ENCODE peak calls at places on chromosome 1, in eight cellular contexts. O is SK-N-SH, Y is PC-3, M is hepatocyte, P is OCI-LY7, Q is GM23338, U is HCT116, C is neural progenitor cell. R is an unnamed sample.

GRCh38 chr1:209659909-209660308 is 7.7 kb upstream of the LAMB3 start:
- DNase-seq in M (no peak), O (no peak), U (no peak), C (peak), Y (peak), P (no peak), Q (no peak), R (no peak)

GRCh38 chr1:160827418-160827817 is 31.4 kb downstream of the LY9 start:
- DNase-seq in M (no peak), C (no peak), P (no peak), U (no peak), Y (peak), O (no peak), Q (no peak), R (no peak)

GRCh38 chr1:41662061-41662655 is 177.7 kb upstream of the EDN2 start:
- DNase-seq in C (peak), M (peak), U (peak), O (peak), P (no peak), Y (peak), Q (peak), R (peak)

GRCh38 chr1:76690784-76691183 is 176.5 kb upstream of the ST6GALNAC5 start:
- DNase-seq in C (no peak), Q (no peak), U (peak), Y (no peak), O (no peak), P (no peak), M (peak), R (no peak)

GRCh38 chr1:58858344-58858673 is 74.5 kb upstream of the JUN start:
- DNase-seq in O (no peak), M (no peak), Y (peak), C (no peak), P (peak), U (no peak), Q (no peak), R (no peak)

GRCh38 chr1:168236836-168237611 is 11.2 kb downstream of the SFT2D2 start:
- DNase-seq in Q (no peak), Y (no peak), C (no peak), P (no peak), M (no peak), U (no peak), O (no peak), R (no peak)

GRCh38 chr1:94989398-94989797 is 62.5 kb upstream of the CNN3 start:
- DNase-seq in O (peak), U (no peak), Y (no peak), Q (no peak), M (no peak), C (no peak), P (no peak), R (no peak)

GRCh38 chr1:152049291-152050073 is 12.7 kb upstream of the S100A11 start:
- DNase-seq in U (no peak), C (no peak), M (no peak), Y (peak), Q (no peak), P (no peak), O (no peak), R (no peak)

GRCh38 chr1:13702425-13703127 is 2.6 kb downstream of the PRDM2 start:
- DNase-seq in U (no peak), O (no peak), C (no peak), M (no peak), Q (no peak), P (peak), Y (no peak), R (no peak)

GRCh38 chr1:32992489-32993214 is 28.0 kb upstream of the RNF19B start:
- DNase-seq in U (peak), P (peak), C (peak), Q (peak), Y (peak), O (no peak), M (peak), R (peak)

GRCh38 chr1:240004086-240004749 is 87.5 kb upstream of the FMN2 start:
- DNase-seq in P (peak), U (no peak), M (no peak), Y (peak), O (peak), Q (peak), C (peak), R (no peak)

GRCh38 chr1:54884135-54884586 is 2.8 kb downstream of the DHCR24 start:
- DNase-seq in U (no peak), P (no peak), O (no peak), C (no peak), Q (no peak), Y (no peak), M (no peak), R (no peak)

GRCh38 chr1:18176619-18177018 is 69.0 kb downstream of the IGSF21 start:
- DNase-seq in U (no peak), Q (no peak), M (no peak), P (no peak), C (peak), Y (no peak), O (no peak), R (no peak)

GRCh38 chr1:205374205-205375078 is 17.7 kb upstream of the KLHDC8A start:
- DNase-seq in O (no peak), M (peak), Y (peak), C (no peak), Q (no peak), U (peak), P (no peak), R (no peak)

GRCh38 chr1:62389531-62389930 is 47.3 kb upstream of the USP1 start:
- DNase-seq in P (no peak), U (no peak), M (no peak), Y (no peak), Q (no peak), O (no peak), C (no peak), R (no peak)

GRCh38 chr1:189269011-189269410 is 1208.7 kb downstream of the BRINP3 start:
- DNase-seq in C (peak), M (no peak), U (peak), P (peak), Y (no peak), Q (peak), O (no peak), R (no peak)

GRCh38 chr1:40861227-40862003 is 748 bp downstream of the CITED4 start:
- DNase-seq in P (no peak), Q (peak), O (peak), C (peak), Y (no peak), U (no peak), M (peak), R (no peak)

GRCh38 chr1:96487404-96487803 is 234.2 kb upstream of the PTBP2 start:
- DNase-seq in O (no peak), Q (no peak), Y (no peak), P (no peak), C (no peak), U (peak), M (no peak), R (no peak)

GRCh38 chr1:9127395-9128160 is 1.3 kb downstream of the GPR157 start:
- DNase-seq in O (no peak), P (no peak), M (no peak), Y (peak), C (peak), Q (no peak), U (no peak), R (no peak)

GRCh38 chr1:22207605-22208264 is 64.8 kb upstream of the WNT4 start:
- DNase-seq in M (no peak), O (peak), Y (no peak), P (no peak), U (no peak), Q (peak), C (peak), R (no peak)

GRCh38 chr1:114496091-114496490 is 14.9 kb downstream of the TRIM33 start:
- DNase-seq in C (no peak), U (no peak), M (no peak), Q (no peak), P (no peak), Y (no peak), O (no peak), R (no peak)

GRCh38 chr1:92470216-92470615 is 16.5 kb downstream of the GFI1 start:
- DNase-seq in M (no peak), P (no peak), O (no peak), Q (no peak), C (no peak), Y (no peak), U (no peak), R (no peak)

GRCh38 chr1:209871006-209871405 is 43.2 kb downstream of the UTP25 start:
- DNase-seq in C (peak), U (no peak), O (no peak), Y (no peak), M (no peak), P (no peak), Q (no peak), R (no peak)

GRCh38 chr1:34618381-34618780 is 136.5 kb upstream of the GJB5 start:
- DNase-seq in P (no peak), U (no peak), C (no peak), Y (no peak), Q (no peak), M (no peak), O (no peak), R (no peak)

GRCh38 chr1:168084396-168085231 is 52.1 kb downstream of the GPR161 start:
- DNase-seq in O (peak), Q (peak), M (peak), C (peak), Y (peak), U (peak), P (peak), R (peak)

GRCh38 chr1:37946703-37947360 is at the start of gene INPP5B:
- DNase-seq in M (peak), Q (peak), U (peak), Y (no peak), C (peak), O (peak), P (peak), R (peak)

GRCh38 chr1:37616330-37616729 is 18.4 kb downstream of the RSPO1 start:
- DNase-seq in U (no peak), C (no peak), Y (no peak), O (no peak), M (no peak), Q (no peak), P (no peak), R (no peak)

GRCh38 chr1:64476251-64476952 is 6.5 kb downstream of the CACHD1 start:
- DNase-seq in P (no peak), O (no peak), M (peak), Q (no peak), C (no peak), U (no peak), Y (peak), R (no peak)

GRCh38 chr1:203271962-203272632 is 33.2 kb upstream of the BTG2 start:
- DNase-seq in U (no peak), Q (no peak), Y (no peak), C (no peak), P (peak), O (no peak), M (peak), R (no peak)

DNA sequence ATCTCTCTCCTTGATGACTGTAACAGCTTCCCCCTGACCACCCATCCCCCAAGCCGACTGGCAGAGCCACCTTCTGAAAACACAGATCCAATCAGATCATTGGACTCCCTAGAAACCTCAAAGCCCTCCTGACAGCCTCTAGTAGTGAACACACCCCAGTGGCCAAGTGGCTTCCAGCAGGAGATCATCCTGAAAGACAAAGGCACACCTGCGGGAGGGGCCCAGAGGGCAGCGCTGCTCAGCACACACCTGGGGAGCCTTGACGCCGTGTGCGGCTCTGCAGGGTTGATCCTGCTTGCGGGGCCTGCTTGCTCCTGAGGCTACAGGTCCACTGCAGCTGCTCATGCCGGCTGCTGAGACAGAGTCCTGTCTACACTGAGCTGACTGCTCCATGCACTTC is 41.5 kb downstream of the SLC66A1 start:
- DNase-seq in P (no peak), C (peak), Q (peak), U (no peak), Y (no peak), O (no peak), M (no peak), R (no peak)
- TF ChIP-seq EZH2phosphoT487 in P (no peak), C (no peak), Q (no peak), U (no peak), Y (no peak), O (no peak), M (no peak), R (no peak)

GRCh38 chr1:187384504-187384903 is 555.8 kb downstream of the PLA2G4A start:
- DNase-seq in M (no peak), Y (no peak), C (no peak), U (no peak), Q (no peak), O (no peak), P (no peak), R (no peak)

DNA sequence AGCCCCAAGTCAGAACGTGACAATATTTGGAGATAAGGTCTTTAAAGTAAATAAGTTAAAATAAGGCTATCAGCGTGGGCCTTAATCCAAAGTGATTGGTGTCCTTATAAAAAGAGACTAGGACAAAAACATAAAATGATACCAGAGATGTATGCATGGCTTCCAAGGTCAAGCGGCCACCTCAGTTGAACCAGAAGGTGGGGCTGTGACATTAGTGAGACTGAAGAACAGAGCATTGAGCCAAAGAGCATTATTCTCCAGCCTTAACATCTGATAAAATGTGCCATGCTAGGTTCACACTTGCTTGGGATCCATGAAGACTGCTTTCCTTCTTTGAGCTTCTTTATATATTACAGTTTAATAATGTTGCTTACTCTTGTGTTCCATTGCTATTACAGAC is 554.6 kb downstream of the PLA2G4A start:
- DNase-seq in U (no peak), Q (peak), P (no peak), O (no peak), C (peak), Y (no peak), M (no peak), R (no peak)
- TF ChIP-seq CTCF in U (no peak), Q (peak), P (peak), O (peak), C (peak), Y (peak), M (no peak), R (peak)

GRCh38 chr1:77831566-77831965 is 52.1 kb downstream of the MIGA1 start:
- DNase-seq in O (no peak), M (no peak), Q (no peak), P (no peak), Y (no peak), C (no peak), U (no peak), R (no peak)

GRCh38 chr1:77833521-77834100 is 54.2 kb downstream of the MIGA1 start:
- DNase-seq in P (no peak), U (no peak), C (peak), O (no peak), Q (no peak), M (no peak), Y (no peak), R (no peak)

GRCh38 chr1:77832889-77833288 is 53.4 kb downstream of the MIGA1 start:
- DNase-seq in Y (peak), P (no peak), Q (no peak), M (peak), O (no peak), C (no peak), U (no peak), R (no peak)

GRCh38 chr1:77831976-77832695 is 52.7 kb downstream of the MIGA1 start:
- DNase-seq in M (peak), O (no peak), Y (peak), Q (no peak), P (no peak), U (no peak), C (no peak), R (no peak)

DNA sequence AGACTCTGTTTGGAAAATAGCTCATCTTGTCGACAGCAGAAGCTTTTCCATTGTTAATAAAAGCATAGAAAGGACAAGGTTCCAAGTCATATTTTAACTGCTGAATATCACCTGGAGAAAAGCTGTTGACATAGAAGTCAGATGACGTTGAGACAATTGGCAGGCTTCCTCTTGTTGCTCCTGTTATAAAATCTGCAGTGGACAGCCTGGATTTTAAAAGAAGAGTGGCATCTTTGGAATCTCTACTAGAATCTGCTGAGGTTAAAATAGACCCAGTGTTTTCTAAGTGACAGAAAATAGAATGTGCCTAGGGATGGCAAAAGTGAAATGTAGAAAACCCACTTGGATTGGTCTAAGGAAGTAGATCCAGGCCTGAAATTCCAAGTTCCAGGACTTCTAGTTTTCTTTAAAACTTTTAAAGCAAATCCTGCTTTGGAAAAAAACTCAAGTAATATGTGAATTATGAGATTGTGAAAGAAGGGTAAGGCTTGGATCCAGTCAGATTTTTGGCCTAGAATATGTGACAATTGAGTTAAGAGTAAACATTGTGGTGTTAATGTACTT is 53.6 kb upstream of the NEXN start:
- DNase-seq in Y (peak), U (no peak), C (no peak), Q (peak), O (no peak), P (no peak), M (peak), R (no peak)
- TF ChIP-seq EZH2phosphoT487 in Y (no peak), U (no peak), C (no peak), Q (no peak), O (no peak), P (no peak), M (no peak), R (no peak)

GRCh38 chr1:60170709-60171108 is 97.1 kb upstream of the C1orf87 start:
- DNase-seq in P (no peak), Q (no peak), M (no peak), Y (no peak), C (no peak), U (no peak), O (no peak), R (no peak)
- TF ChIP-seq CTCF in P (no peak), Q (no peak), M (no peak), Y (no peak), C (no peak), U (no peak), O (no peak), R (no peak)

GRCh38 chr1:61332196-61332753 is 249.9 kb downstream of the NFIA start:
- DNase-seq in P (no peak), C (no peak), Q (no peak), U (no peak), Y (no peak), M (no peak), O (no peak), R (peak)
- TF ChIP-seq EZH2phosphoT487 in P (no peak), C (no peak), Q (no peak), U (no peak), Y (no peak), M (no peak), O (no peak), R (no peak)

DNA sequence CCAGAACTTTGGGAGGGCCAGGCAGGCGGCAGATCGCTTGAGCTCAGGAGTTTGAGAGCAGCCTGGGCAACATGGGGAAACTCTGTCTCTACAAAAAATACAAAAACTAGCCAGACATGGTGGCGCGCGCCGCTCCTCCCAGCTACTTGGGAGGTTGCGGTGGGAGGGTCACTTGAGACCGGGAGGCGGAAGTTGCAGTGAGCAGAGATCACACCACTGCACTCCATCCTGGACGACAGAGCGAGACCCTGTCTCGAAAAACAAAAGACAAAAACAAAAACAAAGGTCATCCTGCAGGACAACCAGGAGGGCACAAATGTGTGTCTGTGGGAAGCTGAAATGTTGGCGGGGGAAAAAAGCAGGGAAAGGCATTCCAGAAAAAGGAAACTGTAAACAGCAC is 104.1 kb upstream of the HNRNPU start:
- DNase-seq in O (no peak), C (peak), M (no peak), Q (peak), Y (no peak), U (no peak), P (no peak), R (no peak)
- TF ChIP-seq CTCF in O (no peak), C (no peak), M (no peak), Q (no peak), Y (no peak), U (no peak), P (no peak), R (no peak)

DNA sequence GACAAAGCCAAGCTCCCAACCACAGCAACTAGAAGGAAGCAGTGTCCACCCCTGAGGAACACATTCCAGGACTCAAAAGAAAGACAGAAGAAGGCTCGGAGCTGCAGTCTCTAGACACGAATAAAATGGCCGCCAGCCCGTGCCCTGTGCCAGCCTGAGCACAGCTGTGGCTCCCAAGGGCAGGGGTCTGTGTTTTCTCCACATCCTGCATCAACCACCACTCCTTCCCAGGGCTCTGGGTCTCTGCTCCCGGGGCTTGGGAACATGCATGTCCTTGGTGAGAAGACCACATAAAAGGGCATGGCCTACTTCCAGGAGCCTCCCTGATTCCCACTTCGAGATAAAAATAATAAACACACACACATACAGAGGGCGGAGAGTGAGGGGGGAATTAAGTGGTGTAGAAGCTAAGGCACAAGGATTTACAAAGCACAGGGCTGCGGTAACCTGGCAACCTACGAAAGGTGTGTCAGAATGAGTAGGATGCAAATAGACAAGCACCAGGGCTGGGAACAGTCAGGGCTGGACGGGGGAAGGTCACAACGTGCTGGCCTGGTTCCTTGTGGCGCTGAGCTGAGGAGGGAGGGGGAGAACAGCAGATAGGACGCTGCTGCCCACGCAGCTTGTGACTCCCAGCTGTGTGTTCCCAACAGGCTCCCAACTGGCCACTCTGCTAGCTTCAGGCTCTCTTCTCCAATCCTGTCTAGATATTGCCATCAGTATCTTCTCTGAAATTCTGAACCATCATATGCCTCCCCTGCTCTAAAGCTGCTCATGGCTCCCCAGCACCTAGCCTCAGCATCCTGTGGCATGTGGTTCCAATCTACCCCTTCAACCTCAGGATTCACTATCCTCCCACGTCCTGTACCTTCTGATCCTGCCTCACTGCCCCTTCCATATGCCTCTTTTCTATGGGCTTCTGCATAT is 72.5 kb downstream of the CD34 start:
- DNase-seq in U (no peak), C (no peak), M (peak), Q (no peak), P (no peak), O (no peak), Y (no peak), R (no peak)
- TF ChIP-seq EZH2phosphoT487 in U (no peak), C (no peak), M (no peak), Q (no peak), P (no peak), O (no peak), Y (no peak), R (no peak)

GRCh38 chr1:117308406-117308916 is 58.8 kb upstream of the MAN1A2 start:
- DNase-seq in Q (no peak), C (no peak), U (no peak), M (no peak), P (no peak), O (no peak), Y (no peak), R (no peak)

GRCh38 chr1:117313555-117313954 is 53.7 kb upstream of the MAN1A2 start:
- DNase-seq in U (no peak), M (no peak), P (no peak), O (no peak), Q (no peak), Y (no peak), C (no peak), R (no peak)

GRCh38 chr1:117318456-117318855 is 48.8 kb upstream of the MAN1A2 start:
- DNase-seq in C (no peak), U (no peak), M (no peak), P (no peak), Y (no peak), Q (no peak), O (no peak), R (no peak)

GRCh38 chr1:117318011-117318410 is 49.2 kb upstream of the MAN1A2 start:
- DNase-seq in Q (no peak), M (no peak), Y (no peak), C (no peak), P (no peak), O (no peak), U (no peak), R (no peak)

GRCh38 chr1:117312453-117313138 is 54.7 kb upstream of the MAN1A2 start:
- DNase-seq in Q (peak), P (peak), M (no peak), C (peak), U (peak), Y (peak), O (no peak), R (peak)
- TF ChIP-seq CTCF in Q (peak), P (peak), M (peak), C (peak), U (peak), Y (peak), O (peak), R (peak)